ENCODE peak calls at places on chromosome 6, in nine cellular contexts. One of them, this sample, is unnamed.

GRCh38 chr6:3202999-3203696 is 24.3 kb downstream of the TUBB2B start:
- DNase-seq in AG09319: no peak
- DNase-seq in progenitor cell of endocrine pancreas: no peak
- DNase-seq in ureter: no peak
- DNase-seq in pancreas: no peak
- DNase-seq in EL: peak; percentile 73
- DNase-seq in germinal center: peak; percentile 71
- DNase-seq in T-cell: no peak
- DNase-seq in heart left ventricle: no peak
- DNase-seq in this sample: no peak

GRCh38 chr6:7640607-7641577 is 50.9 kb downstream of the SNRNP48 start:
- DNase-seq in germinal center: no peak
- DNase-seq in AG09319: no peak
- DNase-seq in EL: peak; percentile 79
- DNase-seq in progenitor cell of endocrine pancreas: no peak
- DNase-seq in ureter: no peak
- DNase-seq in heart left ventricle: no peak
- DNase-seq in T-cell: no peak
- DNase-seq in pancreas: no peak
- DNase-seq in this sample: peak; percentile 51

GRCh38 chr6:52594216-52594615 is 17.4 kb upstream of the TRAM2 start:
- DNase-seq in progenitor cell of endocrine pancreas: no peak
- DNase-seq in ureter: no peak
- DNase-seq in AG09319: no peak
- DNase-seq in T-cell: no peak
- DNase-seq in pancreas: no peak
- DNase-seq in EL: no peak
- DNase-seq in heart left ventricle: no peak
- DNase-seq in germinal center: no peak
- DNase-seq in this sample: no peak

GRCh38 chr6:73943401-73943800 is 247.4 kb downstream of the CD109 start:
- DNase-seq in ureter: no peak
- DNase-seq in germinal center: no peak
- DNase-seq in progenitor cell of endocrine pancreas: no peak
- DNase-seq in T-cell: no peak
- DNase-seq in EL: no peak
- DNase-seq in AG09319: no peak
- DNase-seq in pancreas: no peak
- DNase-seq in heart left ventricle: no peak
- DNase-seq in this sample: no peak

GRCh38 chr6:119077643-119078448 is 618 bp downstream of the FAM184A start:
- DNase-seq in germinal center: peak; percentile 55
- DNase-seq in T-cell: peak; percentile 59
- DNase-seq in heart left ventricle: peak; percentile 20
- DNase-seq in EL: peak; percentile 9
- DNase-seq in AG09319: no peak
- DNase-seq in ureter: peak; percentile 52
- DNase-seq in progenitor cell of endocrine pancreas: peak; percentile 63
- DNase-seq in pancreas: peak; percentile 81
- DNase-seq in this sample: peak; percentile 18

GRCh38 chr6:3813150-3813780 is 35.9 kb upstream of the FAM50B start:
- DNase-seq in pancreas: no peak
- DNase-seq in heart left ventricle: peak; percentile 79
- DNase-seq in progenitor cell of endocrine pancreas: no peak
- DNase-seq in ureter: no peak
- DNase-seq in T-cell: no peak
- DNase-seq in AG09319: no peak
- DNase-seq in EL: peak; percentile 66
- DNase-seq in germinal center: no peak
- DNase-seq in this sample: no peak

GRCh38 chr6:151338816-151339215 is 52.5 kb downstream of the ZBTB2 start:
- DNase-seq in T-cell: no peak
- DNase-seq in germinal center: no peak
- DNase-seq in ureter: no peak
- DNase-seq in progenitor cell of endocrine pancreas: no peak
- DNase-seq in pancreas: no peak
- DNase-seq in EL: no peak
- DNase-seq in AG09319: no peak
- DNase-seq in heart left ventricle: no peak
- DNase-seq in this sample: no peak

GRCh38 chr6:34459899-34460593 is 5.8 kb upstream of the PACSIN1 start:
- DNase-seq in heart left ventricle: no peak
- DNase-seq in AG09319: no peak
- DNase-seq in germinal center: peak; percentile 58
- DNase-seq in pancreas: no peak
- DNase-seq in EL: peak; percentile 41
- DNase-seq in progenitor cell of endocrine pancreas: no peak
- DNase-seq in ureter: no peak
- DNase-seq in T-cell: peak; percentile 8
- DNase-seq in this sample: peak; percentile 55

GRCh38 chr6:147624946-147625515 is 116.5 kb downstream of the SAMD5 start:
- DNase-seq in pancreas: no peak
- DNase-seq in heart left ventricle: no peak
- DNase-seq in AG09319: no peak
- DNase-seq in germinal center: no peak
- DNase-seq in T-cell: no peak
- DNase-seq in progenitor cell of endocrine pancreas: no peak
- DNase-seq in ureter: no peak
- DNase-seq in EL: no peak
- DNase-seq in this sample: no peak